ENCODE peak calls at places on chromosomes 7 and 10, in five cellular contexts. One of them, this sample, is unnamed.

GRCh38 chr7:24503511-24503910 is 69.7 kb upstream of the PALS2 start:
- DNase-seq in pons: no peak
- DNase-seq in T-helper 2 cell: no peak
- DNase-seq in activated T-cell treated with anti-CD3 and anti-CD28 coated beads, Interleukin-2, amount 50 U/mL, for 72 hours: no peak
- DNase-seq in stimulated activated CD4-positive, alpha-beta T cell treated with anti-CD3 and anti-CD28 coated beads, Interleukin-12 subunit alpha, Interleukin-12 subunit beta, amount 100 ng/mL, for 4 hours: no peak
- DNase-seq in this sample: no peak

GRCh38 chr7:18638594-18639452 is 143.3 kb downstream of the HDAC9 start:
- DNase-seq in pons: peak
- DNase-seq in T-helper 2 cell: no peak
- DNase-seq in activated T-cell treated with anti-CD3 and anti-CD28 coated beads, Interleukin-2, amount 50 U/mL, for 72 hours: peak
- DNase-seq in stimulated activated CD4-positive, alpha-beta T cell treated with anti-CD3 and anti-CD28 coated beads, Interleukin-12 subunit alpha, Interleukin-12 subunit beta, amount 100 ng/mL, for 4 hours: no peak
- DNase-seq in this sample: no peak

GRCh38 chr7:135774284-135774683 is 25.7 kb upstream of the FAM180A start:
- DNase-seq in pons: peak
- DNase-seq in T-helper 2 cell: no peak
- DNase-seq in activated T-cell treated with anti-CD3 and anti-CD28 coated beads, Interleukin-2, amount 50 U/mL, for 72 hours: no peak
- DNase-seq in stimulated activated CD4-positive, alpha-beta T cell treated with anti-CD3 and anti-CD28 coated beads, Interleukin-12 subunit alpha, Interleukin-12 subunit beta, amount 100 ng/mL, for 4 hours: no peak
- DNase-seq in this sample: no peak

GRCh38 chr7:95470452-95470851 is 15.3 kb upstream of the ASB4 start:
- DNase-seq in pons: no peak
- DNase-seq in T-helper 2 cell: no peak
- DNase-seq in activated T-cell treated with anti-CD3 and anti-CD28 coated beads, Interleukin-2, amount 50 U/mL, for 72 hours: peak
- DNase-seq in stimulated activated CD4-positive, alpha-beta T cell treated with anti-CD3 and anti-CD28 coated beads, Interleukin-12 subunit alpha, Interleukin-12 subunit beta, amount 100 ng/mL, for 4 hours: no peak
- DNase-seq in this sample: no peak

GRCh38 chr10:22682237-22683192 is 31.9 kb downstream of the PIP4K2A start:
- DNase-seq in pons: no peak
- DNase-seq in T-helper 2 cell: peak
- DNase-seq in activated T-cell treated with anti-CD3 and anti-CD28 coated beads, Interleukin-2, amount 50 U/mL, for 72 hours: peak
- DNase-seq in stimulated activated CD4-positive, alpha-beta T cell treated with anti-CD3 and anti-CD28 coated beads, Interleukin-12 subunit alpha, Interleukin-12 subunit beta, amount 100 ng/mL, for 4 hours: no peak
- DNase-seq in this sample: no peak

GRCh38 chr7:45120-46090 is 147.0 kb upstream of the FAM20C start:
- DNase-seq in pons: no peak
- DNase-seq in T-helper 2 cell: no peak
- DNase-seq in activated T-cell treated with anti-CD3 and anti-CD28 coated beads, Interleukin-2, amount 50 U/mL, for 72 hours: peak
- DNase-seq in stimulated activated CD4-positive, alpha-beta T cell treated with anti-CD3 and anti-CD28 coated beads, Interleukin-12 subunit alpha, Interleukin-12 subunit beta, amount 100 ng/mL, for 4 hours: no peak
- DNase-seq in this sample: no peak

GRCh38 chr10:52250562-52250961 is 63.5 kb upstream of the DKK1 start:
- DNase-seq in pons: no peak
- DNase-seq in T-helper 2 cell: no peak
- DNase-seq in activated T-cell treated with anti-CD3 and anti-CD28 coated beads, Interleukin-2, amount 50 U/mL, for 72 hours: no peak
- DNase-seq in stimulated activated CD4-positive, alpha-beta T cell treated with anti-CD3 and anti-CD28 coated beads, Interleukin-12 subunit alpha, Interleukin-12 subunit beta, amount 100 ng/mL, for 4 hours: no peak
- DNase-seq in this sample: no peak

GRCh38 chr10:79007037-79007842 is 61.5 kb upstream of the ZMIZ1 start:
- DNase-seq in pons: no peak
- DNase-seq in T-helper 2 cell: no peak
- DNase-seq in activated T-cell treated with anti-CD3 and anti-CD28 coated beads, Interleukin-2, amount 50 U/mL, for 72 hours: no peak
- DNase-seq in stimulated activated CD4-positive, alpha-beta T cell treated with anti-CD3 and anti-CD28 coated beads, Interleukin-12 subunit alpha, Interleukin-12 subunit beta, amount 100 ng/mL, for 4 hours: no peak
- DNase-seq in this sample: no peak

GRCh38 chr7:148290451-148291005 is 300.0 kb upstream of the C7orf33 start:
- DNase-seq in pons: no peak
- DNase-seq in T-helper 2 cell: no peak
- DNase-seq in activated T-cell treated with anti-CD3 and anti-CD28 coated beads, Interleukin-2, amount 50 U/mL, for 72 hours: no peak
- DNase-seq in stimulated activated CD4-positive, alpha-beta T cell treated with anti-CD3 and anti-CD28 coated beads, Interleukin-12 subunit alpha, Interleukin-12 subunit beta, amount 100 ng/mL, for 4 hours: no peak
- DNase-seq in this sample: no peak

GRCh38 chr10:7788640-7789335 is 811 bp downstream of the ATP5F1C start:
- DNase-seq in pons: no peak
- DNase-seq in T-helper 2 cell: peak
- DNase-seq in activated T-cell treated with anti-CD3 and anti-CD28 coated beads, Interleukin-2, amount 50 U/mL, for 72 hours: no peak
- DNase-seq in stimulated activated CD4-positive, alpha-beta T cell treated with anti-CD3 and anti-CD28 coated beads, Interleukin-12 subunit alpha, Interleukin-12 subunit beta, amount 100 ng/mL, for 4 hours: no peak
- DNase-seq in this sample: no peak

GRCh38 chr7:158120313-158120712 is 467.3 kb downstream of the PTPRN2 start:
- DNase-seq in pons: peak
- DNase-seq in T-helper 2 cell: no peak
- DNase-seq in activated T-cell treated with anti-CD3 and anti-CD28 coated beads, Interleukin-2, amount 50 U/mL, for 72 hours: no peak
- DNase-seq in stimulated activated CD4-positive, alpha-beta T cell treated with anti-CD3 and anti-CD28 coated beads, Interleukin-12 subunit alpha, Interleukin-12 subunit beta, amount 100 ng/mL, for 4 hours: no peak
- DNase-seq in this sample: no peak

GRCh38 chr7:13628231-13629001 is 361.1 kb downstream of the ETV1 start:
- DNase-seq in pons: no peak
- DNase-seq in T-helper 2 cell: no peak
- DNase-seq in activated T-cell treated with anti-CD3 and anti-CD28 coated beads, Interleukin-2, amount 50 U/mL, for 72 hours: no peak
- DNase-seq in stimulated activated CD4-positive, alpha-beta T cell treated with anti-CD3 and anti-CD28 coated beads, Interleukin-12 subunit alpha, Interleukin-12 subunit beta, amount 100 ng/mL, for 4 hours: no peak
- DNase-seq in this sample: no peak

GRCh38 chr7:129468087-129468486 is 33.9 kb downstream of the STRIP2 start:
- DNase-seq in pons: no peak
- DNase-seq in T-helper 2 cell: no peak
- DNase-seq in activated T-cell treated with anti-CD3 and anti-CD28 coated beads, Interleukin-2, amount 50 U/mL, for 72 hours: no peak
- DNase-seq in stimulated activated CD4-positive, alpha-beta T cell treated with anti-CD3 and anti-CD28 coated beads, Interleukin-12 subunit alpha, Interleukin-12 subunit beta, amount 100 ng/mL, for 4 hours: no peak
- DNase-seq in this sample: no peak

GRCh38 chr7:24703296-24703695 is 54.0 kb downstream of the GSDME start:
- DNase-seq in pons: no peak
- DNase-seq in T-helper 2 cell: no peak
- DNase-seq in activated T-cell treated with anti-CD3 and anti-CD28 coated beads, Interleukin-2, amount 50 U/mL, for 72 hours: no peak
- DNase-seq in stimulated activated CD4-positive, alpha-beta T cell treated with anti-CD3 and anti-CD28 coated beads, Interleukin-12 subunit alpha, Interleukin-12 subunit beta, amount 100 ng/mL, for 4 hours: no peak
- DNase-seq in this sample: no peak

GRCh38 chr7:47816647-47817046 is 131.6 kb downstream of the PKD1L1 start:
- DNase-seq in pons: no peak
- DNase-seq in T-helper 2 cell: no peak
- DNase-seq in activated T-cell treated with anti-CD3 and anti-CD28 coated beads, Interleukin-2, amount 50 U/mL, for 72 hours: no peak
- DNase-seq in stimulated activated CD4-positive, alpha-beta T cell treated with anti-CD3 and anti-CD28 coated beads, Interleukin-12 subunit alpha, Interleukin-12 subunit beta, amount 100 ng/mL, for 4 hours: no peak
- DNase-seq in this sample: no peak

GRCh38 chr7:141674201-141674671 is 27.7 kb downstream of the DENND11 start:
- DNase-seq in pons: no peak
- DNase-seq in T-helper 2 cell: no peak
- DNase-seq in activated T-cell treated with anti-CD3 and anti-CD28 coated beads, Interleukin-2, amount 50 U/mL, for 72 hours: no peak
- DNase-seq in stimulated activated CD4-positive, alpha-beta T cell treated with anti-CD3 and anti-CD28 coated beads, Interleukin-12 subunit alpha, Interleukin-12 subunit beta, amount 100 ng/mL, for 4 hours: no peak
- DNase-seq in this sample: no peak

GRCh38 chr7:128236924-128237586 is 4.0 kb upstream of the LEP start:
- DNase-seq in pons: no peak
- DNase-seq in T-helper 2 cell: peak
- DNase-seq in activated T-cell treated with anti-CD3 and anti-CD28 coated beads, Interleukin-2, amount 50 U/mL, for 72 hours: peak
- DNase-seq in stimulated activated CD4-positive, alpha-beta T cell treated with anti-CD3 and anti-CD28 coated beads, Interleukin-12 subunit alpha, Interleukin-12 subunit beta, amount 100 ng/mL, for 4 hours: no peak
- DNase-seq in this sample: no peak

GRCh38 chr7:7641129-7641663 is 644 bp downstream of the UMAD1 start:
- DNase-seq in pons: peak
- DNase-seq in T-helper 2 cell: no peak
- DNase-seq in activated T-cell treated with anti-CD3 and anti-CD28 coated beads, Interleukin-2, amount 50 U/mL, for 72 hours: no peak
- DNase-seq in stimulated activated CD4-positive, alpha-beta T cell treated with anti-CD3 and anti-CD28 coated beads, Interleukin-12 subunit alpha, Interleukin-12 subunit beta, amount 100 ng/mL, for 4 hours: peak
- DNase-seq in this sample: no peak

GRCh38 chr7:31058122-31058521 is 6.0 kb downstream of the ADCYAP1R1 start:
- DNase-seq in pons: no peak
- DNase-seq in T-helper 2 cell: no peak
- DNase-seq in activated T-cell treated with anti-CD3 and anti-CD28 coated beads, Interleukin-2, amount 50 U/mL, for 72 hours: no peak
- DNase-seq in stimulated activated CD4-positive, alpha-beta T cell treated with anti-CD3 and anti-CD28 coated beads, Interleukin-12 subunit alpha, Interleukin-12 subunit beta, amount 100 ng/mL, for 4 hours: no peak
- DNase-seq in this sample: no peak

GRCh38 chr10:93085272-93085859 is 11.7 kb downstream of the CYP26A1 start:
- DNase-seq in pons: no peak
- DNase-seq in T-helper 2 cell: no peak
- DNase-seq in activated T-cell treated with anti-CD3 and anti-CD28 coated beads, Interleukin-2, amount 50 U/mL, for 72 hours: no peak
- DNase-seq in stimulated activated CD4-positive, alpha-beta T cell treated with anti-CD3 and anti-CD28 coated beads, Interleukin-12 subunit alpha, Interleukin-12 subunit beta, amount 100 ng/mL, for 4 hours: no peak
- DNase-seq in this sample: no peak

GRCh38 chr10:2214035-2214434 is 476.7 kb upstream of the ADARB2 start:
- DNase-seq in pons: no peak
- DNase-seq in T-helper 2 cell: no peak
- DNase-seq in activated T-cell treated with anti-CD3 and anti-CD28 coated beads, Interleukin-2, amount 50 U/mL, for 72 hours: no peak
- DNase-seq in stimulated activated CD4-positive, alpha-beta T cell treated with anti-CD3 and anti-CD28 coated beads, Interleukin-12 subunit alpha, Interleukin-12 subunit beta, amount 100 ng/mL, for 4 hours: no peak
- DNase-seq in this sample: no peak

GRCh38 chr10:22341190-22341935 is 3.9 kb upstream of the SPAG6 start:
- DNase-seq in pons: peak
- DNase-seq in T-helper 2 cell: no peak
- DNase-seq in activated T-cell treated with anti-CD3 and anti-CD28 coated beads, Interleukin-2, amount 50 U/mL, for 72 hours: no peak
- DNase-seq in stimulated activated CD4-positive, alpha-beta T cell treated with anti-CD3 and anti-CD28 coated beads, Interleukin-12 subunit alpha, Interleukin-12 subunit beta, amount 100 ng/mL, for 4 hours: no peak
- DNase-seq in this sample: no peak

GRCh38 chr7:28440055-28440601 is 27.8 kb downstream of the CREB5 start:
- DNase-seq in pons: no peak
- DNase-seq in T-helper 2 cell: no peak
- DNase-seq in activated T-cell treated with anti-CD3 and anti-CD28 coated beads, Interleukin-2, amount 50 U/mL, for 72 hours: no peak
- DNase-seq in stimulated activated CD4-positive, alpha-beta T cell treated with anti-CD3 and anti-CD28 coated beads, Interleukin-12 subunit alpha, Interleukin-12 subunit beta, amount 100 ng/mL, for 4 hours: no peak
- DNase-seq in this sample: no peak

GRCh38 chr7:117871778-117872538 is 1.3 kb downstream of the CTTNBP2 start:
- DNase-seq in pons: peak
- DNase-seq in T-helper 2 cell: no peak
- DNase-seq in activated T-cell treated with anti-CD3 and anti-CD28 coated beads, Interleukin-2, amount 50 U/mL, for 72 hours: no peak
- DNase-seq in stimulated activated CD4-positive, alpha-beta T cell treated with anti-CD3 and anti-CD28 coated beads, Interleukin-12 subunit alpha, Interleukin-12 subunit beta, amount 100 ng/mL, for 4 hours: no peak
- DNase-seq in this sample: no peak

GRCh38 chr10:100825325-100825875 is 80.0 kb downstream of the PAX2 start:
- DNase-seq in pons: no peak
- DNase-seq in T-helper 2 cell: no peak
- DNase-seq in activated T-cell treated with anti-CD3 and anti-CD28 coated beads, Interleukin-2, amount 50 U/mL, for 72 hours: no peak
- DNase-seq in stimulated activated CD4-positive, alpha-beta T cell treated with anti-CD3 and anti-CD28 coated beads, Interleukin-12 subunit alpha, Interleukin-12 subunit beta, amount 100 ng/mL, for 4 hours: no peak
- DNase-seq in this sample: no peak

GRCh38 chr10:98246911-98247820 is 20.8 kb downstream of the LOXL4 start:
- DNase-seq in pons: peak
- DNase-seq in T-helper 2 cell: no peak
- DNase-seq in activated T-cell treated with anti-CD3 and anti-CD28 coated beads, Interleukin-2, amount 50 U/mL, for 72 hours: no peak
- DNase-seq in stimulated activated CD4-positive, alpha-beta T cell treated with anti-CD3 and anti-CD28 coated beads, Interleukin-12 subunit alpha, Interleukin-12 subunit beta, amount 100 ng/mL, for 4 hours: no peak
- DNase-seq in this sample: no peak

GRCh38 chr10:69912584-69912983 is 110.9 kb downstream of the COL13A1 start:
- DNase-seq in pons: no peak
- DNase-seq in T-helper 2 cell: no peak
- DNase-seq in activated T-cell treated with anti-CD3 and anti-CD28 coated beads, Interleukin-2, amount 50 U/mL, for 72 hours: no peak
- DNase-seq in stimulated activated CD4-positive, alpha-beta T cell treated with anti-CD3 and anti-CD28 coated beads, Interleukin-12 subunit alpha, Interleukin-12 subunit beta, amount 100 ng/mL, for 4 hours: no peak
- DNase-seq in this sample: no peak

GRCh38 chr7:108448777-108449576 is 7.3 kb downstream of the NRCAM start:
- DNase-seq in pons: no peak
- DNase-seq in T-helper 2 cell: no peak
- DNase-seq in activated T-cell treated with anti-CD3 and anti-CD28 coated beads, Interleukin-2, amount 50 U/mL, for 72 hours: no peak
- DNase-seq in stimulated activated CD4-positive, alpha-beta T cell treated with anti-CD3 and anti-CD28 coated beads, Interleukin-12 subunit alpha, Interleukin-12 subunit beta, amount 100 ng/mL, for 4 hours: no peak
- DNase-seq in this sample: no peak

GRCh38 chr10:120221873-120222485 is 235.0 kb upstream of the PLPP4 start:
- DNase-seq in pons: no peak
- DNase-seq in T-helper 2 cell: no peak
- DNase-seq in activated T-cell treated with anti-CD3 and anti-CD28 coated beads, Interleukin-2, amount 50 U/mL, for 72 hours: peak
- DNase-seq in stimulated activated CD4-positive, alpha-beta T cell treated with anti-CD3 and anti-CD28 coated beads, Interleukin-12 subunit alpha, Interleukin-12 subunit beta, amount 100 ng/mL, for 4 hours: no peak
- DNase-seq in this sample: no peak

GRCh38 chr10:88473989-88474883 is 108.9 kb downstream of the RNLS start:
- DNase-seq in pons: no peak
- DNase-seq in T-helper 2 cell: no peak
- DNase-seq in activated T-cell treated with anti-CD3 and anti-CD28 coated beads, Interleukin-2, amount 50 U/mL, for 72 hours: no peak
- DNase-seq in stimulated activated CD4-positive, alpha-beta T cell treated with anti-CD3 and anti-CD28 coated beads, Interleukin-12 subunit alpha, Interleukin-12 subunit beta, amount 100 ng/mL, for 4 hours: no peak
- DNase-seq in this sample: no peak

GRCh38 chr7:148849393-148850098 is 34.5 kb downstream of the EZH2 start:
- DNase-seq in pons: no peak
- DNase-seq in T-helper 2 cell: no peak
- DNase-seq in activated T-cell treated with anti-CD3 and anti-CD28 coated beads, Interleukin-2, amount 50 U/mL, for 72 hours: no peak
- DNase-seq in stimulated activated CD4-positive, alpha-beta T cell treated with anti-CD3 and anti-CD28 coated beads, Interleukin-12 subunit alpha, Interleukin-12 subunit beta, amount 100 ng/mL, for 4 hours: no peak
- DNase-seq in this sample: no peak

GRCh38 chr7:128020161-128020560 is 11.1 kb downstream of the LRRC4 start:
- DNase-seq in pons: no peak
- DNase-seq in T-helper 2 cell: no peak
- DNase-seq in activated T-cell treated with anti-CD3 and anti-CD28 coated beads, Interleukin-2, amount 50 U/mL, for 72 hours: peak
- DNase-seq in stimulated activated CD4-positive, alpha-beta T cell treated with anti-CD3 and anti-CD28 coated beads, Interleukin-12 subunit alpha, Interleukin-12 subunit beta, amount 100 ng/mL, for 4 hours: no peak
- DNase-seq in this sample: no peak

GRCh38 chr7:1355568-1356340 is 103.5 kb downstream of the MICALL2 start:
- DNase-seq in pons: no peak
- DNase-seq in T-helper 2 cell: no peak
- DNase-seq in activated T-cell treated with anti-CD3 and anti-CD28 coated beads, Interleukin-2, amount 50 U/mL, for 72 hours: no peak
- DNase-seq in stimulated activated CD4-positive, alpha-beta T cell treated with anti-CD3 and anti-CD28 coated beads, Interleukin-12 subunit alpha, Interleukin-12 subunit beta, amount 100 ng/mL, for 4 hours: no peak
- DNase-seq in this sample: no peak